ENCODE peak calls at places on chromosomes 7 and 10, in eight cellular contexts. K, E, C, Y, G, A, M and Z are unnamed samples.

GRCh38 chr7:39198556-39198955 is 220.8 kb downstream of the POU6F2 start:
- DNase-seq in K (no peak), E (no peak), C (no peak), Y (no peak), G (no peak), A (no peak), M (no peak), Z (no peak)

GRCh38 chr10:113746188-113746950 is 5.1 kb upstream of the PLEKHS1 start:
- DNase-seq in K (no peak), E (no peak), C (no peak), Y (no peak), G (no peak), A (no peak), M (peak; percentile 89), Z (no peak)

GRCh38 chr10:101535949-101536348 is 52.1 kb downstream of the POLL start:
- DNase-seq in K (no peak), E (no peak), C (no peak), Y (no peak), G (no peak), A (no peak), M (no peak), Z (no peak)

GRCh38 chr7:129778770-129779601 is 167.5 kb downstream of the NRF1 start:
- DNase-seq in K (no peak), E (peak; percentile 50), C (no peak), Y (peak; percentile 77), G (no peak), A (peak; percentile 89), M (no peak), Z (no peak)

GRCh38 chr7:29921404-29922010 is 68.1 kb downstream of the SCRN1 start:
- DNase-seq in K (no peak), E (peak; percentile 65), C (no peak), Y (peak; percentile 87), G (no peak), A (peak; percentile 70), M (peak; percentile 51), Z (peak; percentile 69)

GRCh38 chr7:104627516-104627915 is 299.1 kb downstream of the LHFPL3 start:
- DNase-seq in K (no peak), E (peak; percentile 32), C (no peak), Y (peak; percentile 80), G (no peak), A (peak; percentile 43), M (no peak), Z (peak; percentile 56)

GRCh38 chr10:79112898-79113431 is 44.2 kb downstream of the ZMIZ1 start:
- DNase-seq in K (no peak), E (peak; percentile 95), C (peak; percentile 58), Y (peak; percentile 59), G (peak; percentile 72), A (peak; percentile 98), M (no peak), Z (no peak)

GRCh38 chr10:102678842-102679289 is 34.6 kb downstream of the TRIM8 start:
- DNase-seq in K (peak; percentile 65), E (no peak), C (peak; percentile 72), Y (peak; percentile 97), G (peak; percentile 90), A (peak; percentile 81), M (peak; percentile 68), Z (no peak)

GRCh38 chr10:59892697-59893096 is 13.7 kb downstream of the CCDC6 start:
- DNase-seq in K (no peak), E (no peak), C (no peak), Y (no peak), G (no peak), A (no peak), M (no peak), Z (no peak)

GRCh38 chr7:108455833-108456677 is at the start of gene NRCAM:
- DNase-seq in K (no peak), E (peak; percentile 12), C (no peak), Y (peak; percentile 96), G (peak; percentile 80), A (peak; percentile 89), M (no peak), Z (no peak)

GRCh38 chr10:109959571-109960145 is 36.3 kb upstream of the XPNPEP1 start:
- DNase-seq in K (no peak), E (no peak), C (no peak), Y (no peak), G (no peak), A (no peak), M (no peak), Z (no peak)

GRCh38 chr10:110016037-110016436 is 8.3 kb downstream of the ADD3 start:
- DNase-seq in K (no peak), E (no peak), C (no peak), Y (peak; percentile 68), G (no peak), A (peak; percentile 62), M (no peak), Z (no peak)

GRCh38 chr10:29104661-29105369 is 184.1 kb upstream of the LYZL1 start:
- DNase-seq in K (no peak), E (no peak), C (no peak), Y (no peak), G (no peak), A (no peak), M (no peak), Z (no peak)

GRCh38 chr7:114255404-114255841 is 159.2 kb upstream of the FOXP2 start:
- DNase-seq in K (no peak), E (no peak), C (no peak), Y (no peak), G (no peak), A (no peak), M (peak; percentile 62), Z (no peak)

GRCh38 chr7:132881317-132881716 is 200.6 kb downstream of the CHCHD3 start:
- DNase-seq in K (no peak), E (no peak), C (no peak), Y (no peak), G (no peak), A (no peak), M (no peak), Z (no peak)

GRCh38 chr10:84204122-84204521 is 9.8 kb downstream of the CDHR1 start:
- DNase-seq in K (no peak), E (no peak), C (no peak), Y (peak; percentile 77), G (peak; percentile 61), A (no peak), M (no peak), Z (no peak)

GRCh38 chr7:137755846-137756685 is 90.7 kb downstream of the DGKI start:
- DNase-seq in K (no peak), E (no peak), C (no peak), Y (no peak), G (no peak), A (no peak), M (no peak), Z (no peak)

DNA sequence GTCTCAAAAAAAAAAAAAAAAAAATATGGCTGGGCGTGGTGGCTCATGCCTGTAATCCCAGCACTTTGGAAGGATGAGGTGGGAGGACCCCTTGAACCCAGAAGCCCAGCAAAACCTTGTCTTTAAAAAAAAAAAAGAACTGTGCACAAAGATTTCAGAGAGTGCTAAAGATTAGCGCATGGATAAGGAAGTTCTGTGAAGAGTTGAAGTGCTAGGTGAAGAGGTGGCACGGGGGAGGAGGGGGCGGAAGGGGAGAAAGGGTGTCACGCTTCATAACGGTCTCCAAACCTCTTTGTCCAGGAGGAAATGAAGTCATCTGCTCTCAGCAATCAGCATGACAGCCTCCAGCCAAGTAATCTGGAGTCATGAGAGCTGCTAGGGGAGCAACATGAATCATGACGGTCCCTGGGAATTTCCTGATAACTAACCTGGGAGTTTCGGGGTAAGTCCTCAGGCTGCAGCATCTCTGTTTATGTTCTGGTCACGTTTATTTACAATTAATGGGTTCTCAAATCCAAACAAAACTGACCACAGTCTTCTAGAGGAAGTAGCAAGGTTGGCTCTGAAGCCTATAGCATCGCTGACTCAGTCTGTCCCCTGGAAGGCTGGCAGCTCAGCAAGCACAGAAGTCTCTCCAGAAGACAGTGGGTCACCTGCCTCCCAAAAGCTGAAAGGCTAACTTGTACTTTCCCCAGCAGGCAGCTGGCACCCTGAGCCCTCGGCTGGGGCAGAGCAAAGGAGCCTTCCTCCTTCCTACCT is 1.9 kb upstream of the PLAU start:
- DNase-seq in K (no peak), E (peak; percentile 85), C (peak; percentile 33), Y (peak; percentile 61), G (no peak), A (peak; percentile 96), M (no peak), Z (peak; percentile 47)
- H3K27ac ChIP-seq in K (peak overlapping the region; percentile 76), E (peak overlapping the region; percentile 97), C (peak overlapping the region; percentile 92), Y (no peak overlapping the region), G (peak overlapping the region; percentile 77), A (peak overlapping the region; percentile 91), M (no peak overlapping the region), Z (no peak overlapping the region)

DNA sequence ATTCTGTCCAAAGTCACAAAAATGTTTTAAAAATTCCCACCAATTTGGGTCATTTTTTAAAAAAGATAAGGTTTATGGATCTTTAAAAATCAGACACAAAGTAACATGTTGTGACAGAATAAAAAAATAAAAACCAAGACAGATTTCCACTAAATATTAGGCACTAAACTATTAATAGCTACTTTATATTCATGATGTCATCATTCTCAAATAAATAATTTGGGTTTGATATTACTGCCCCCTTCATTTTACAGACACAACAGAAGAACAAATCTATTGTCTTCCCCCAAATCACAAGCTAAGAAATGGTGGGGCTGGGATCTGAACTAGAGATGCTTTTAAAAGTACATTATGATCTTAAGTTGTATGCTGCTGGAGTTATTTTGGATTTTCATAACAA is 119.4 kb downstream of the MICU1 start:
- DNase-seq in K (no peak), E (no peak), C (no peak), Y (no peak), G (no peak), A (no peak), M (no peak), Z (no peak)
- H3K27ac ChIP-seq in K (no peak overlapping the region), E (no peak overlapping the region), C (no peak overlapping the region), Y (no peak overlapping the region), G (no peak overlapping the region), A (no peak overlapping the region), M (no peak overlapping the region), Z (no peak overlapping the region)

GRCh38 chr7:141280100-141280499 is 206.2 kb downstream of the TMEM178B start:
- DNase-seq in K (no peak), E (no peak), C (no peak), Y (no peak), G (no peak), A (no peak), M (no peak), Z (no peak)
- H3K27ac ChIP-seq in K (no peak overlapping the region), E (no peak overlapping the region), C (peak overlapping the region; percentile 81), Y (no peak overlapping the region), G (no peak overlapping the region), A (no peak overlapping the region), M (no peak overlapping the region), Z (no peak overlapping the region)

GRCh38 chr7:21916629-21917028 is 29.1 kb downstream of the CDCA7L start:
- DNase-seq in K (no peak), E (no peak), C (no peak), Y (no peak), G (no peak), A (no peak), M (no peak), Z (no peak)

GRCh38 chr7:21912931-21913780 is 32.5 kb downstream of the CDCA7L start:
- DNase-seq in K (no peak), E (no peak), C (no peak), Y (no peak), G (no peak), A (no peak), M (no peak), Z (no peak)

GRCh38 chr7:21916176-21916575 is 29.5 kb downstream of the CDCA7L start:
- DNase-seq in K (no peak), E (no peak), C (no peak), Y (no peak), G (no peak), A (no peak), M (no peak), Z (no peak)

GRCh38 chr7:21914671-21915070 is 31.0 kb downstream of the CDCA7L start:
- DNase-seq in K (no peak), E (no peak), C (no peak), Y (no peak), G (no peak), A (no peak), M (no peak), Z (no peak)

GRCh38 chr7:21915140-21915539 is 30.6 kb downstream of the CDCA7L start:
- DNase-seq in K (no peak), E (no peak), C (no peak), Y (no peak), G (no peak), A (no peak), M (no peak), Z (no peak)
- H3K27ac ChIP-seq in K (no peak overlapping the region), E (peak overlapping the region; percentile 43), C (no peak overlapping the region), Y (no peak overlapping the region), G (no peak overlapping the region), A (no peak overlapping the region), M (no peak overlapping the region), Z (no peak overlapping the region)